ENCODE peak calls at places on chromosome 10, in five cellular contexts. F is body of pancreas, R is brain microvascular endothelial cell, D is left lung, T is Peyer's patch. J is an unnamed sample.

GRCh38 chr10:47101807-47102206 is 190.6 kb downstream of the PTPN20 start:
- DNase-seq in D (no peak), F (no peak), T (no peak), R (no peak), J (no peak)

GRCh38 chr10:118531105-118531851 is 64.2 kb downstream of the PRLHR start:
- DNase-seq in D (peak), F (no peak), R (no peak), T (no peak), J (peak)

GRCh38 chr10:79229830-79230562 is 117.3 kb upstream of the PPIF start:
- DNase-seq in T (no peak), R (no peak), D (no peak), F (no peak), J (no peak)

GRCh38 chr10:119222531-119222930 is 15.2 kb downstream of the GRK5 start:
- DNase-seq in F (peak), D (no peak), T (no peak), R (no peak), J (no peak)

GRCh38 chr10:78846770-78847169 is 222.0 kb upstream of the ZMIZ1 start:
- DNase-seq in R (no peak), D (no peak), F (no peak), T (no peak), J (peak)

GRCh38 chr10:56319386-56319785 is 41.7 kb downstream of the ZWINT start:
- DNase-seq in F (no peak), T (no peak), R (no peak), D (no peak), J (no peak)

GRCh38 chr10:68110027-68110426 is 739 bp downstream of the MYPN start:
- DNase-seq in R (no peak), D (no peak), F (no peak), T (no peak), J (peak)

GRCh38 chr10:117477241-117477947 is 65.2 kb upstream of the EMX2 start:
- DNase-seq in F (no peak), R (no peak), T (no peak), D (no peak), J (peak)

GRCh38 chr10:66827353-66827752 is 98.5 kb upstream of the LRRTM3 start:
- DNase-seq in T (no peak), D (no peak), R (peak), F (no peak), J (no peak)

GRCh38 chr10:15201589-15202300 is 33.3 kb upstream of the NMT2 start:
- DNase-seq in T (no peak), F (no peak), R (peak), D (no peak), J (no peak)

GRCh38 chr10:86400705-86401587 is 34.4 kb upstream of the GRID1 start:
- DNase-seq in F (peak), T (peak), D (peak), R (no peak), J (no peak)

GRCh38 chr10:32151876-32152275 is 95.7 kb upstream of the KIF5B start:
- DNase-seq in F (no peak), R (peak), T (no peak), D (no peak), J (no peak)

GRCh38 chr10:109737009-109737408 is 186.3 kb downstream of the XPNPEP1 start:
- DNase-seq in R (no peak), F (no peak), D (no peak), T (no peak), J (no peak)

GRCh38 chr10:99658622-99659030 is 683 bp upstream of the ENTPD7 start:
- DNase-seq in D (peak), R (peak), F (peak), T (peak), J (no peak)

GRCh38 chr10:89164920-89165319 is 42.2 kb downstream of the CH25H start:
- DNase-seq in R (no peak), T (no peak), D (no peak), F (peak), J (no peak)

GRCh38 chr10:10235003-10235402 is 782.7 kb upstream of the CELF2 start:
- DNase-seq in D (no peak), T (no peak), F (no peak), R (peak), J (no peak)

GRCh38 chr10:86538547-86538946 is 17.0 kb upstream of the WAPL start:
- DNase-seq in R (no peak), F (no peak), T (no peak), D (no peak), J (no peak)

GRCh38 chr10:119197921-119198320 is 9.4 kb upstream of the GRK5 start:
- DNase-seq in D (no peak), F (no peak), R (no peak), T (no peak), J (no peak)

GRCh38 chr10:30028006-30028441 is 31.4 kb downstream of the JCAD start:
- DNase-seq in F (peak), D (no peak), R (no peak), T (no peak), J (peak)

GRCh38 chr10:13563481-13564445 is 23.0 kb upstream of the PRPF18 start:
- DNase-seq in D (no peak), R (no peak), T (no peak), F (no peak), J (no peak)

GRCh38 chr10:125538947-125539649 is 143.9 kb downstream of the TEX36 start:
- DNase-seq in D (no peak), F (peak), R (no peak), T (peak), J (peak)

GRCh38 chr10:132078746-132079345 is 13.1 kb downstream of the JAKMIP3 start:
- DNase-seq in T (peak), F (no peak), D (peak), R (no peak), J (no peak)

GRCh38 chr10:36578306-36578705 is 547.1 kb upstream of the ANKRD30A start:
- DNase-seq in T (no peak), R (peak), F (no peak), D (no peak), J (no peak)

GRCh38 chr10:30559118-30559684 is 70.4 kb downstream of the LYZL2 start:
- DNase-seq in R (no peak), T (peak), D (no peak), F (no peak), J (no peak)

GRCh38 chr10:95341716-95342130 is 50.9 kb upstream of the PDLIM1 start:
- DNase-seq in T (no peak), F (no peak), D (no peak), R (no peak), J (no peak)

GRCh38 chr10:79379512-79380124 is 32.3 kb downstream of the PPIF start:
- DNase-seq in F (no peak), T (peak), D (no peak), R (no peak), J (no peak)

GRCh38 chr10:48935141-48935540 is 4.5 kb downstream of the LRRC18 start:
- DNase-seq in R (no peak), T (no peak), F (no peak), D (no peak), J (no peak)

GRCh38 chr10:29841724-29842649 is 207.2 kb upstream of the SVIL start:
- DNase-seq in D (no peak), F (peak), T (no peak), R (peak), J (peak)

GRCh38 chr10:49303711-49304110 is 4.7 kb downstream of the C10orf71 start:
- DNase-seq in D (no peak), T (no peak), R (no peak), F (no peak), J (no peak)

GRCh38 chr10:24119919-24120318 is 89.0 kb upstream of the KIAA1217 start:
- DNase-seq in D (no peak), R (no peak), F (no peak), T (no peak), J (no peak)

GRCh38 chr10:50928190-50928552 is 42.7 kb upstream of the A1CF start:
- DNase-seq in R (no peak), D (no peak), T (no peak), F (no peak), J (no peak)

GRCh38 chr10:70843776-70844489 is 28.2 kb downstream of the SGPL1 start:
- DNase-seq in F (no peak), D (no peak), T (no peak), R (no peak), J (no peak)

GRCh38 chr10:73802276-73802991 is 9.0 kb downstream of the NDST2 start:
- DNase-seq in D (no peak), F (no peak), T (no peak), R (no peak), J (no peak)

GRCh38 chr10:38143587-38143986 is 49.5 kb downstream of the ZNF37A start:
- DNase-seq in F (no peak), R (no peak), D (no peak), T (no peak), J (no peak)

GRCh38 chr10:38147686-38148085 is 53.5 kb downstream of the ZNF37A start:
- DNase-seq in R (no peak), F (no peak), T (no peak), D (no peak), J (no peak)

GRCh38 chr10:38146579-38147333 is 52.6 kb downstream of the ZNF37A start:
- DNase-seq in T (no peak), F (no peak), D (no peak), R (no peak), J (no peak)
- H3K27ac ChIP-seq in T (no peak), F (no peak), D (no peak), R (no peak), J (no peak)

DNA sequence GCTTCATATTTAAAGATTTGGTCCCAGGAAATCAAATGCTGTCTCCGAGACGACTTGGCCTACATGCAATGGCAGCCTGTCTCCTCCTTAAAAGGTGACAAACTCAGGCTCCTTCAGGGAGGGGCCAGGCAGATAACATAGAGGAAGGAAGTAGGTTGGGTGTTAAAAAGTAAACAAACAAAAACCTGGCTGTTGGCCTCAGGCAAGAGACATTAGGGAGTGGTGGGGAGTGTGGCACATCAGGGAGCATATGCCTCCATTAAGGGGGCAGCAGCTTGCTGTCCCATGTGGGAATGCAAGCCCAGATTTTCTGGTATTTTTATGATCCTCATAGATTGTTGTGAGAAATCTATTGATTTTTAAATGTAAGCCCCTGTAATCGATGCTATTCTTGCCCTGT is 48.6 kb upstream of the SAMD8 start:
- DNase-seq in T (no peak), R (no peak), F (no peak), D (no peak), J (peak)
- H3K27ac ChIP-seq in T (no peak), R (no peak), F (no peak), D (no peak), J (peak)

GRCh38 chr10:7184660-7185366 is 226.0 kb downstream of the SFMBT2 start:
- DNase-seq in D (no peak), T (no peak), R (no peak), F (no peak), J (no peak)
- H3K27ac ChIP-seq in D (peak), T (peak), R (no peak), F (no peak), J (no peak)

GRCh38 chr10:12455774-12456173 is 106.4 kb downstream of the CAMK1D start:
- DNase-seq in T (no peak), D (no peak), R (peak), F (no peak), J (no peak)

GRCh38 chr10:12459338-12459737 is 110.0 kb downstream of the CAMK1D start:
- DNase-seq in F (no peak), T (no peak), R (peak), D (no peak), J (no peak)

GRCh38 chr10:12455318-12455717 is 106.0 kb downstream of the CAMK1D start:
- DNase-seq in F (no peak), R (no peak), T (no peak), D (no peak), J (no peak)

GRCh38 chr10:12463459-12463838 is 114.1 kb downstream of the CAMK1D start:
- DNase-seq in D (no peak), F (no peak), R (no peak), T (no peak), J (no peak)

DNA sequence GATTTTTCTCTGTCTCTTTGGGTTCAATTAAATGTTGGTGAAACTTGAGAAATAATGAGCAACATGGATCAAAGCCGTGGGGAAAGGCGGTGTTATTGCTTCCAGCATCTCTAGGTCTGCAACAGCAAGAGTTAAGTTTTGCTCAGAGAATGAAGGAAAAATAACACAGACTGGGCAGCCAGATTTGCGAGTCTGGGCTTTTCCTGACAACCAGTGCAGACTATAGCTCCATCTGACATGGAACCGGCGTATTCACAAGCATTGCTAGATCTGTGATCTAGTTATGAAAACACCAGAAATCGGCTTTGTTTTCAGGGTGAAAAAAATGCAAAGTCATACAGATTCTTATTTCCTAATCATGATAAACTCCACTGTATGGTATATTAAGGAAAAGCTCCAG is 110.4 kb downstream of the CAMK1D start:
- DNase-seq in T (no peak), R (peak), D (no peak), F (no peak), J (no peak)
- H3K27ac ChIP-seq in T (no peak), R (peak), D (no peak), F (no peak), J (no peak)

GRCh38 chr10:113169111-113169510 is 219.1 kb downstream of the TCF7L2 start:
- DNase-seq in R (no peak), T (no peak), D (no peak), F (no peak), J (no peak)
- H3K27ac ChIP-seq in R (no peak), T (no peak), D (no peak), F (no peak), J (no peak)

GRCh38 chr10:97096327-97097153 is 89.2 kb downstream of the SLIT1 start:
- DNase-seq in T (no peak), R (no peak), F (no peak), D (no peak), J (peak)
- H3K27ac ChIP-seq in T (no peak), R (no peak), F (no peak), D (no peak), J (peak)

GRCh38 chr10:130335336-130335735 is 199.1 kb downstream of the GLRX3 start:
- DNase-seq in T (no peak), F (no peak), R (no peak), D (no peak), J (no peak)
- H3K27ac ChIP-seq in T (no peak), F (no peak), R (no peak), D (no peak), J (no peak)

J was measured in gastrocnemius medialis.